ENCODE peak calls at places on chromosomes 12 and 14, in five cellular contexts. M is heart right ventricle, U is neural progenitor cell, W is breast epithelium, E is adrenal gland. V is an unnamed sample.

GRCh38 chr12:6613015-6613775 is 6.0 kb upstream of the CHD4 start:
- DNase-seq in M (peak), U (peak), W (peak), E (peak), V (peak)

GRCh38 chr14:32662234-32662633 is 276.4 kb upstream of the NPAS3 start:
- DNase-seq in M (no peak), U (no peak), W (no peak), E (no peak), V (no peak)

GRCh38 chr12:21350975-21351374 is 16.3 kb upstream of the SLCO1A2 start:
- DNase-seq in M (no peak), U (no peak), W (no peak), E (no peak), V (no peak)

GRCh38 chr12:124172646-124173045 is 122.2 kb upstream of the RFLNA start:
- DNase-seq in M (no peak), U (no peak), W (no peak), E (no peak), V (no peak)

GRCh38 chr12:77685112-77685511 is 145.6 kb upstream of the NAV3 start:
- DNase-seq in M (no peak), U (peak), W (peak), E (peak), V (no peak)

GRCh38 chr12:14366211-14366762 is 805 bp downstream of the ATF7IP start:
- DNase-seq in M (no peak), U (no peak), W (no peak), E (no peak), V (no peak)

GRCh38 chr12:32821293-32822089 is 65.8 kb upstream of the YARS2 start:
- DNase-seq in M (no peak), U (no peak), W (no peak), E (no peak), V (no peak)

GRCh38 chr12:6280053-6280469 is 30.4 kb upstream of the PLEKHG6 start:
- DNase-seq in M (no peak), U (no peak), W (peak), E (peak), V (no peak)

GRCh38 chr12:42871831-42872230 is 282.3 kb upstream of the PRICKLE1 start:
- DNase-seq in M (no peak), U (no peak), W (no peak), E (no peak), V (no peak)

GRCh38 chr12:64066776-64067175 is 155.3 kb downstream of the KICS2 start:
- DNase-seq in M (no peak), U (no peak), W (no peak), E (no peak), V (no peak)

GRCh38 chr14:69703047-69704046 is 63.6 kb upstream of the SRSF5 start:
- DNase-seq in M (no peak), U (no peak), W (no peak), E (no peak), V (no peak)

GRCh38 chr14:83044001-83044400 is 1510.3 kb upstream of the SEL1L start:
- DNase-seq in M (no peak), U (no peak), W (no peak), E (no peak), V (no peak)

GRCh38 chr12:115335594-115335993 is 651.6 kb upstream of the TBX3 start:
- DNase-seq in M (peak), U (no peak), W (no peak), E (no peak), V (no peak)

GRCh38 chr12:107761502-107761904 is 566 bp upstream of the PRDM4 start:
- DNase-seq in M (no peak), U (peak), W (no peak), E (no peak), V (no peak)

GRCh38 chr14:105486974-105487448 is 325 bp downstream of the CRIP1 start:
- DNase-seq in M (peak), U (peak), W (no peak), E (no peak), V (no peak)

GRCh38 chr12:105083041-105083440 is 1.2 kb downstream of the ALDH1L2 start:
- DNase-seq in M (no peak), U (no peak), W (no peak), E (no peak), V (no peak)

DNA sequence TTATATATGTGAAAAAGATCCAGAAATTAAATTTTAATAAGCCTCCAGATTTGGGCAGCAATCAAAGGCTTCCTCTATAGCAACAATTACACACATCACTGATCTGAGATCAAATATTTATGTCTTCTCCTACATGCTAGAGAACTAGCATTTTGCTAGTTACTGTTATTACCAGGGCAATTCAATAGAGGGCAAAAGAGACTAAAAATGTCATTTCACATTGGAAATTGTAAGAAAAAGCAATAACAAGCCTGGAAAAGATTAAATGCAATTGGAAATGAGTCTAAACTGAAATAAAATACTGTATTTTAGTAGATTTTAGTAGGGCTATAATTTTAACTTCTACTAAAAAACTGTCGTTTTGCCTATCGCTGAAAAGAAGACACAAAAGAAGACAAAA is 32.6 kb upstream of the ANO6 start:
- DNase-seq in M (no peak), U (no peak), W (no peak), E (no peak), V (no peak)
- TF ChIP-seq CTCF in M (peak), U (peak), W (no peak), E (peak), V (peak)

GRCh38 chr12:89662623-89663022 is 46.0 kb downstream of the ATP2B1 start:
- DNase-seq in M (no peak), U (no peak), W (no peak), E (no peak), V (no peak)

GRCh38 chr12:89663577-89664357 is 44.9 kb downstream of the ATP2B1 start:
- DNase-seq in M (no peak), U (no peak), W (no peak), E (no peak), V (no peak)

GRCh38 chr12:89665556-89665955 is 43.1 kb downstream of the ATP2B1 start:
- DNase-seq in M (no peak), U (no peak), W (no peak), E (no peak), V (no peak)

GRCh38 chr12:89661706-89662330 is 46.8 kb downstream of the ATP2B1 start:
- DNase-seq in M (no peak), U (no peak), W (no peak), E (no peak), V (no peak)

GRCh38 chr12:89664441-89664840 is 44.2 kb downstream of the ATP2B1 start:
- DNase-seq in M (no peak), U (no peak), W (no peak), E (no peak), V (no peak)
- H3K27ac ChIP-seq in M (no peak), U (no peak), W (no peak), E (no peak), V (peak)

DNA sequence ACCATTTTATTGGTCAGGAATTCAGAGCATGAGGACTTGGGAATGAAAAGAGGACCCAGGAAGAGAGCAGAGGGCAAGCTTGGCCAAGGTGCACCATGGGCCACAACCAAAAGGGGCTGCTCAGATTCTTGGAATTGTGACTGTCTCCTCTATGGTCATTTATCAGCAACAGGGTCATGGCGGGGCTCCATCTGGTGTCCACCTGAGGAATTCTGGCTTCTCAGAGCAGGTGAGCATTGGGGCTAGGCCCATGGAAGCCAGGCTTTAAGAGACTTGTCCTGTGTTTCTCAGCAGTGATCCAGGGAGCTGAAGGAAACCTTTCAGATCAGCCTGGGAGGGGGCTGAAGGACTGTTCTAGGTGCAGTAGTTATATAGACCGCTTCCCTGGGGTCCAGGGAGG is 2.6 kb upstream of the RIN3 start:
- DNase-seq in M (no peak), U (peak), W (no peak), E (no peak), V (no peak)
- TF ChIP-seq CTCF in M (no peak), U (peak), W (no peak), E (no peak), V (no peak)

DNA sequence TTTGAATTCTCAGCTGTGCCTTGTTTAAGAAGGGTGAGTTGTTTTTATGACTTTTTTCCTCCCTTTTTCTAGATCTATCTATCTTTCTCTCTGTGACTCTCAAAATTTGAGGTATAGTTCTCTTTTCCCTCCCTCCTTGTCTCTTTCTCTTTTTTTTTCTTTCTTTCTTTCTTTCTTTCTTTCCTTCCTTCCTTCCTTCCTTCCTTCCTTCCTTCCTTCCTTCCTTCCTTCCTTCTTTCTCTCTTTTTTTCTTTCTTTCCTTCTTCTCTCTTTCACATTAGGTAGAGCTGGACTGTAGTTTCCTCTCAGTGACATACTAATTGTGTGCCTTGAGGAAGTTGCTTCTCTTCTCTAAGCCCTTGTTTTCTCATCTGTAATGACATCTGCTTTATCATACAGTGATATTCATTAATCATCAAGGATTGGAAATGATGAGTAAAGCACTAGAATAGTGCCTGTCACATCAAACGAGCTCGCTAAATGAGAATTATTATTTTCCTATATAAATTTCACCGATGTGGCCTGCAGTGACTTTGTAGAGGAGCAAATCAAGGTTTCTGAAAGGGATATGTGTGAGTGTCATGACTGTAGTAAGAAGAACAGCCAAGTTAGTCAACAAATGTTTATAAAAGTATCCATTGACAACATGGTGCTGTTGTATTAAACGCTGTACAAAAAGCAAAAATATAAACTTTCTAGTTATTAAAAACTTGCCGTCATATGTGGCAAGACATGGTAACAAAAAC is 78.9 kb upstream of the SLC38A2 start:
- DNase-seq in M (no peak), U (no peak), W (no peak), E (no peak), V (no peak)
- H3K27ac ChIP-seq in M (no peak), U (no peak), W (no peak), E (no peak), V (no peak)

DNA sequence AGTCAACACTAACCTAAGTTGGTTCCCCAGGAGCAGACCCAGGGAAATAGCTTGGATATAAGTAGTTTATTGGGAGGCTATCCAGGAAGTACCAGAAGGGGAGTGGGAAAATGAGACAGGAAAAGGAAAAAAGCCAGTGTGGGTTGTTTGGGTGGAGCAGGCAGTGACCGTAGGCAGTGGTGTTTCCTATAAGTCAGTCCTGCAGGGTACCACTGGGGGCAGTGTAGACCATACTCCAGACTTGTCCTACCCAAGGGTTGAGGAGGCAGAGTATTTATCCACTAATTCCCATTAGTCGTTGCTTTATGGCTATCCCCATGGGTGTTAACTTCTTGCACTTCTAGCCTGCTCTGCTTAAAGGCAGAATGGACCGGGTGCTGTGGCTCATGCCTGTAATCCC is 6.4 kb upstream of the CCDC60 start:
- DNase-seq in M (peak), U (peak), W (no peak), E (no peak), V (no peak)
- TF ChIP-seq CTCF in M (peak), U (peak), W (no peak), E (no peak), V (no peak)

GRCh38 chr12:90622431-90622830 is 332.5 kb downstream of the CCER1 start:
- DNase-seq in M (no peak), U (no peak), W (no peak), E (no peak), V (no peak)
- H3K27ac ChIP-seq in M (no peak), U (no peak), W (no peak), E (no peak), V (no peak)

DNA sequence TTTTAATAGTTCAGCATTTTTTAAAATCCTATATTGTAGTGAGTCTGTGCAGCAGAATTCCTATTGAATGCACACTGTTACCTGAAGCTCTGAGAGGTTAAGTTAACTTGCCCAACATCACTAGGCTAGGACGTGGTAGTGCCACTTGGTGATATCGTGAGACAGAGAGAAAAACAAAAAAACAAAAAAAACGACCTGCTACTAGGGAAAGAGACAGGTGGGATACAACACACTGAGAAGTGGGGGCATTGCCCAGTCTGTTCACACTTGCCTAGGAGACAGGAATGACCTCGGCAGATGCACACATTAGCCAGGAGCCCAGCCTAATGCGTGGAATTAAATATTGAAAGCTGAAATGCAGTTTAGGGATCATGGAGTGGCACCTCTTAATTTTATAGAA is 129.7 kb upstream of the CCND2 start:
- DNase-seq in M (no peak), U (no peak), W (no peak), E (no peak), V (no peak)
- TF ChIP-seq CTCF in M (no peak), U (no peak), W (no peak), E (no peak), V (no peak)

DNA sequence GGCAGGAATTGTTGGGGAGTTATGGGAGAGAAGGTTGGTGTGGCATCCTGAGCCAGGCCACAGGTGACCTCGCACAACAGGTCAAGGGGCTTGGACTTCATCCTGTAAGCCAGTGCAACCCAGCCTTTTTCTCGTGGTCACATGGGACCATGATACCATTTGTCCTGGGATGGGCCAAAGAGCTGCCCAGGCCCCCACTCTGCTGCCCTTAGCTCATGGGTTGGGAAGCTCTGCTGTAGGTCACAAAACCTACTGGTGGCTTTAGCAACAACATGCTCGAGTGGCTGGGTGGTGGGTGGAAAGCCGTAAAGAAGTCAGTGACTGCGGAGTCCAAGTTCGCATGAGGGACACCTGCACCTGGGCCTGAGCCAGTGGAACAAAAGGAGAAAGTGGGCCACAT is 4.6 kb downstream of the CLMN start:
- DNase-seq in M (no peak), U (no peak), W (no peak), E (no peak), V (no peak)
- H3K27ac ChIP-seq in M (no peak), U (no peak), W (peak), E (no peak), V (peak)

GRCh38 chr12:2551514-2551913 is 243.3 kb upstream of the FKBP4 start:
- DNase-seq in M (no peak), U (no peak), W (no peak), E (no peak), V (no peak)

GRCh38 chr12:2550470-2551090 is 244.2 kb upstream of the FKBP4 start:
- DNase-seq in M (no peak), U (no peak), W (no peak), E (no peak), V (no peak)

GRCh38 chr12:2547273-2548044 is 247.3 kb upstream of the FKBP4 start:
- DNase-seq in M (no peak), U (no peak), W (no peak), E (no peak), V (no peak)

GRCh38 chr12:2551097-2551496 is 243.7 kb upstream of the FKBP4 start:
- DNase-seq in M (no peak), U (no peak), W (no peak), E (no peak), V (no peak)

DNA sequence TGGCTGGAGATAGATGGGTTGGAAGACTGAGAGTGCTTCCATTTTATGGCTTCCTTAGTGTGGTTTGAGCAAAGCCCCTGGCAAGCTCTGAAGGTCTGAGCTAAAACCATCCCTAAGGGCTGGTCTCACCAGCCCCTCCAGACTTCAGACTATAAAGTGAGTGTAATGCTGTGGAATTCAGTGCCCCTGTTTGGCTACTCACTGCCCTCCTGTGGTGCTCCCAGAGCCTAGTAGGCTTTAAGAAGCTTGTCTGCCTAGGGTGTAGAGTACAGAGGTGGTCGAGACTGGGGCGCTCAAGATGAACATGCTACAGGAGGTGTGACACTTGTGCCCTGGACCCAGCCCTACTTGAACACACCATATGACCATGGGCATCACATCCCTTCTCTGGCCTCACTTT is 246.7 kb upstream of the FKBP4 start:
- DNase-seq in M (no peak), U (no peak), W (no peak), E (no peak), V (no peak)
- TF ChIP-seq CTCF in M (peak), U (no peak), W (no peak), E (no peak), V (no peak)

DNA sequence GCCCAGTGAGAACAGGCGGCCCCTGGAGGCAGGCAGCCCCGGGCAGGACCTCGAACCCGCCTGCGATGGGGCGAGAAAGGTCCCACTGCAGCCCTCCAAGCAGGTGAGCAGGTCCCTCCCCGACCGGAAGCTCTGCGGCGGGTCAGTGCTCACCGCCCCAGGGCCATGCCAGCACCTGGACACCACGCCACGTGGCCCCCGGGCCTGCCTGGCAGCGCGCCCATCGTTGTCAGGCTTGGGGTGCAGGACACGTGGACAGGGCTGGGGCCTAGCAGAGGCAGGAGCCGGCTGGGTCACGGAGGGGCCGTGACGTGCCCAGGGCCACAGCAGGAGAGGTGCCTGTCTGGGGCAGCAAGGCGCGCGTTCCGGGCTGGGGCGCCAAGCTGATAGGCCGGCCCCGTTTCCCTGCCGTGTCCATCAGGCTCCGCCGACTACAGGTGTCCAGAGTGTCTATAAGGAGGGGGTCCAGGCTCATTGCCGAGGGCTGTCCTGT is 18.3 kb downstream of the FBRSL1 start:
- DNase-seq in M (no peak), U (no peak), W (no peak), E (no peak), V (no peak)
- H3K27ac ChIP-seq in M (no peak), U (no peak), W (no peak), E (no peak), V (no peak)